ENCODE peak calls at places on chromosomes 6 and 20, in five cellular contexts. G, Y, U, J and A are unnamed samples.

GRCh38 chr6:36029464-36029863 is 1.9 kb downstream of the MAPK14 start:
- DNase-seq in G (no peak), Y (peak; percentile 85), U (no peak), J (peak; percentile 53), A (no peak)

GRCh38 chr6:112827793-112828192 is 480.7 kb downstream of the RFPL4B start:
- DNase-seq in G (peak; percentile 34), Y (no peak), U (no peak), J (no peak), A (peak; percentile 49)

GRCh38 chr6:7910298-7910653 is 312 bp downstream of the TXNDC5 start:
- DNase-seq in G (no peak), Y (no peak), U (no peak), J (no peak), A (no peak)

GRCh38 chr6:71349976-71350615 is 61.5 kb downstream of the OGFRL1 start:
- DNase-seq in G (no peak), Y (peak; percentile 80), U (no peak), J (no peak), A (peak; percentile 51)

GRCh38 chr20:61608275-61609085 is 356.4 kb downstream of the CDH4 start:
- DNase-seq in G (peak; percentile 28), Y (peak; percentile 31), U (no peak), J (peak; percentile 46), A (no peak)

GRCh38 chr6:11140061-11140460 is 28.5 kb upstream of the ERVFRD-1 start:
- DNase-seq in G (no peak), Y (peak; percentile 81), U (no peak), J (no peak), A (no peak)

GRCh38 chr6:155142902-155143609 is 120.8 kb upstream of the CLDN20 start:
- DNase-seq in G (no peak), Y (peak; percentile 33), U (no peak), J (no peak), A (no peak)

GRCh38 chr20:34989118-34989517 is 33.5 kb downstream of the MYH7B start:
- DNase-seq in G (no peak), Y (no peak), U (no peak), J (no peak), A (no peak)

GRCh38 chr6:134065706-134066105 is 13.3 kb upstream of the SLC2A12 start:
- DNase-seq in G (no peak), Y (peak; percentile 32), U (no peak), J (peak; percentile 64), A (no peak)

GRCh38 chr20:43963872-43964791 is 49.5 kb downstream of the TOX2 start:
- DNase-seq in G (peak; percentile 66), Y (peak; percentile 49), U (no peak), J (no peak), A (peak; percentile 58)

GRCh38 chr6:33950891-33951889 is 147.4 kb upstream of the MLN start:
- DNase-seq in G (no peak), Y (no peak), U (no peak), J (no peak), A (no peak)

GRCh38 chr6:41413250-41413649 is 77.8 kb downstream of the NCR2 start:
- DNase-seq in G (no peak), Y (no peak), U (no peak), J (no peak), A (no peak)

GRCh38 chr6:139135578-139136545 is 982 bp downstream of the HECA start:
- DNase-seq in G (peak; percentile 61), Y (peak; percentile 11), U (peak; percentile 85), J (peak; percentile 43), A (peak; percentile 80)

GRCh38 chr6:56841751-56842150 is 113.2 kb upstream of the BEND6 start:
- DNase-seq in G (no peak), Y (no peak), U (no peak), J (no peak), A (no peak)

GRCh38 chr6:56387621-56388413 is 140.4 kb upstream of the COL21A1 start:
- DNase-seq in G (no peak), Y (no peak), U (no peak), J (peak; percentile 16), A (peak; percentile 58)

GRCh38 chr6:144757730-144758129 is 472.6 kb downstream of the UTRN start:
- DNase-seq in G (no peak), Y (no peak), U (no peak), J (no peak), A (no peak)

GRCh38 chr6:144327081-144327480 is 41.9 kb downstream of the UTRN start:
- DNase-seq in G (peak; percentile 38), Y (no peak), U (no peak), J (no peak), A (no peak)

GRCh38 chr20:31708839-31709534 is 13.7 kb downstream of the BCL2L1 start:
- DNase-seq in G (no peak), Y (no peak), U (no peak), J (no peak), A (no peak)

GRCh38 chr20:57069442-57069841 is 197.0 kb downstream of the BMP7 start:
- DNase-seq in G (no peak), Y (no peak), U (no peak), J (no peak), A (no peak)

GRCh38 chr20:20487811-20488210 is 119.9 kb downstream of the INSM1 start:
- DNase-seq in G (no peak), Y (peak; percentile 38), U (no peak), J (no peak), A (no peak)

GRCh38 chr6:56226946-56227879 is 20.2 kb downstream of the COL21A1 start:
- DNase-seq in G (no peak), Y (peak; percentile 46), U (no peak), J (no peak), A (no peak)

GRCh38 chr20:25076201-25076600 is 5.7 kb downstream of the VSX1 start:
- DNase-seq in G (no peak), Y (no peak), U (no peak), J (no peak), A (no peak)

GRCh38 chr6:28474441-28475219 is 31.3 kb upstream of the ZSCAN23 start:
- DNase-seq in G (no peak), Y (peak; percentile 92), U (no peak), J (peak; percentile 93), A (no peak)

GRCh38 chr20:3248167-3248992 is 9.4 kb upstream of the SLC4A11 start:
- DNase-seq in G (no peak), Y (no peak), U (peak; percentile 56), J (peak; percentile 63), A (peak; percentile 61)

GRCh38 chr6:42281016-42281533 is 63.4 kb upstream of the MRPS10 start:
- DNase-seq in G (no peak), Y (no peak), U (no peak), J (no peak), A (no peak)

GRCh38 chr6:111763381-111763780 is 109.9 kb downstream of the FYN start:
- DNase-seq in G (no peak), Y (peak; percentile 80), U (no peak), J (no peak), A (no peak)

GRCh38 chr20:49230575-49231211 is 11.5 kb downstream of the DDX27 start:
- DNase-seq in G (no peak), Y (peak; percentile 16), U (peak; percentile 56), J (no peak), A (no peak)

GRCh38 chr6:104995989-104996617 is 39.2 kb downstream of the LIN28B start:
- DNase-seq in G (no peak), Y (peak; percentile 19), U (no peak), J (peak; percentile 44), A (no peak)

GRCh38 chr6:16978686-16979085 is 123.2 kb upstream of the STMND1 start:
- DNase-seq in G (no peak), Y (no peak), U (no peak), J (no peak), A (no peak)

GRCh38 chr6:16973545-16974386 is 128.1 kb upstream of the STMND1 start:
- DNase-seq in G (no peak), Y (no peak), U (no peak), J (no peak), A (no peak)

GRCh38 chr6:16974387-16974673 is 127.5 kb upstream of the STMND1 start:
- DNase-seq in G (no peak), Y (no peak), U (no peak), J (no peak), A (no peak)

GRCh38 chr6:16974729-16975359 is 127.0 kb upstream of the STMND1 start:
- DNase-seq in G (no peak), Y (no peak), U (no peak), J (no peak), A (no peak)

GRCh38 chr6:16976418-16977183 is 125.2 kb upstream of the STMND1 start:
- DNase-seq in G (no peak), Y (no peak), U (no peak), J (no peak), A (no peak)
- TF ChIP-seq POLR2A in G (no peak), Y (no peak), U (no peak), J (no peak), A (no peak)

GRCh38 chr6:397056-397455 is 5.5 kb downstream of the IRF4 start:
- DNase-seq in G (no peak), Y (no peak), U (no peak), J (no peak), A (no peak)

GRCh38 chr6:398065-398464 is 6.5 kb downstream of the IRF4 start:
- DNase-seq in G (no peak), Y (no peak), U (no peak), J (no peak), A (no peak)

GRCh38 chr6:396126-396520 is 4.6 kb downstream of the IRF4 start:
- DNase-seq in G (no peak), Y (no peak), U (no peak), J (no peak), A (no peak)

GRCh38 chr6:398558-399078 is 7.1 kb downstream of the IRF4 start:
- DNase-seq in G (no peak), Y (no peak), U (no peak), J (no peak), A (no peak)

DNA sequence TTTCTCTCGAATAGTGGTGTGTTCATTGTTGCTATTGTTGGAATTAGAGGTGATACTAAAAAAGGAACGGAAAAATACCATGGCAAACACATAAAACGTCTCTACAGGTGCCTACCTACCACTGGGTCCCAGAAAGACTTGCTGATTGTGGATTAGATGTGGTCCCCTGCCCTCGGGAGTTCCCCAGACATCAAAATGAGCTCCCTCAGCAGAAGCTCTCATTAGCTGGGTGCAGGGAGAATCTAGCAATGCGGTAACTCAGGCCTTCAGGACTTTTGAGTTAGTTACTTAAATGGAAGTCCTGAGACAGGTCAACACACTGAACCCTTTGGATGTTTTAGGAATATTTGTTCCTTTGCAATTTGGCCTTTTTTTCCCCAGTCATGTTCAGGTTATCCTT is 6.1 kb downstream of the IRF4 start:
- DNase-seq in G (no peak), Y (no peak), U (no peak), J (no peak), A (no peak)
- H3K4me1 ChIP-seq in G (peaks cover 3% of the 10 kb centered on the region), Y (no peaks in the 10 kb centered on the region), U (no peaks in the 10 kb centered on the region), J (no peaks in the 10 kb centered on the region), A (peaks cover 7% of the 10 kb centered on the region)

GRCh38 chr6:114020223-114020622 is 49.3 kb upstream of the HDAC2 start:
- DNase-seq in G (no peak), Y (no peak), U (no peak), J (no peak), A (no peak)

DNA sequence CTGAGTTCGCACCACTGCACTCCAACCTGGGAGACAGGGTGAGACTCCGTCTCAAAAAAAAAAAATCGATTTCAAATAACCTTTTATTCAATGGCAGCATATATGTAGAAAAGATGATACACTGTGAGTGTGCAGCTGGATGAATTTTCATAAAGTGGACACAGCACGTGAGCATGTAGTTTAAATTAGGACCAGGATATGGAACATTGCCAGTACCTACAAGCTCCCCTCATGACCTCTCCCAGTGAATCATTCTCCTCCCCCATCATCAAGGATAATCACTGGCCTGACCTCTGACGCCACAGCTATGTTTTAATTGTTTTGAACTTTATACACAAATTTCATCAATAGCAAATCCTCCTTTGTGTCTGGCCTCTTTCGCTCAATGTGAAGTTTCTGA is 53.8 kb upstream of the HDAC2 start:
- DNase-seq in G (no peak), Y (peak; percentile 41), U (no peak), J (no peak), A (no peak)
- TF ChIP-seq POLR2A in G (no peak), Y (no peak), U (no peak), J (no peak), A (no peak)

GRCh38 chr6:79158856-79159516 is 75.5 kb downstream of the HMGN3 start:
- DNase-seq in G (no peak), Y (no peak), U (no peak), J (no peak), A (no peak)
- H3K4me1 ChIP-seq in G (no peaks in the 10 kb centered on the region), Y (no peaks in the 10 kb centered on the region), U (no peaks in the 10 kb centered on the region), J (no peaks in the 10 kb centered on the region), A (no peaks in the 10 kb centered on the region)